ENCODE peak calls at places on chromosomes 6 and 20, in six cellular contexts. One of them, this sample, is unnamed.

GRCh38 chr6:113856011-113856551 is 1.1 kb upstream of the MARCKS start:
- DNase-seq in psoas muscle: no peak
- DNase-seq in stimulated activated CD4-positive, alpha-beta T cell treated with anti-CD3 and anti-CD28 coated beads, TNF-alpha, amount 100 ng/mL, for 1 hour: no peak
- DNase-seq in T-helper 1 cell: no peak
- DNase-seq in COR-L47: peak
- DNase-seq in endothelial cell: peak
- DNase-seq in this sample: peak

GRCh38 chr6:37800904-37801669 is 18.4 kb upstream of the ZFAND3 start:
- DNase-seq in T-helper 1 cell: no peak
- DNase-seq in COR-L47: no peak
- DNase-seq in endothelial cell: no peak
- DNase-seq in psoas muscle: no peak
- DNase-seq in stimulated activated CD4-positive, alpha-beta T cell treated with anti-CD3 and anti-CD28 coated beads, TNF-alpha, amount 100 ng/mL, for 1 hour: no peak
- DNase-seq in this sample: no peak

GRCh38 chr6:41967312-41968287 is 26.0 kb upstream of the CCND3 start:
- DNase-seq in COR-L47: no peak
- DNase-seq in endothelial cell: no peak
- DNase-seq in psoas muscle: no peak
- DNase-seq in stimulated activated CD4-positive, alpha-beta T cell treated with anti-CD3 and anti-CD28 coated beads, TNF-alpha, amount 100 ng/mL, for 1 hour: no peak
- DNase-seq in T-helper 1 cell: no peak
- DNase-seq in this sample: no peak

GRCh38 chr6:26270121-26270861 is 94.7 kb upstream of the BTN3A2 start:
- DNase-seq in endothelial cell: no peak
- DNase-seq in COR-L47: peak
- DNase-seq in stimulated activated CD4-positive, alpha-beta T cell treated with anti-CD3 and anti-CD28 coated beads, TNF-alpha, amount 100 ng/mL, for 1 hour: no peak
- DNase-seq in psoas muscle: no peak
- DNase-seq in T-helper 1 cell: no peak
- DNase-seq in this sample: no peak

GRCh38 chr6:84687487-84687886 is 76.9 kb downstream of the TBX18 start:
- DNase-seq in stimulated activated CD4-positive, alpha-beta T cell treated with anti-CD3 and anti-CD28 coated beads, TNF-alpha, amount 100 ng/mL, for 1 hour: no peak
- DNase-seq in T-helper 1 cell: no peak
- DNase-seq in COR-L47: no peak
- DNase-seq in endothelial cell: no peak
- DNase-seq in psoas muscle: no peak
- DNase-seq in this sample: no peak

GRCh38 chr6:150723857-150724256 is 124.2 kb downstream of the PLEKHG1 start:
- DNase-seq in T-helper 1 cell: no peak
- DNase-seq in psoas muscle: no peak
- DNase-seq in endothelial cell: no peak
- DNase-seq in stimulated activated CD4-positive, alpha-beta T cell treated with anti-CD3 and anti-CD28 coated beads, TNF-alpha, amount 100 ng/mL, for 1 hour: no peak
- DNase-seq in COR-L47: no peak
- DNase-seq in this sample: no peak

GRCh38 chr6:37840940-37841300 is 21.4 kb downstream of the ZFAND3 start:
- DNase-seq in T-helper 1 cell: no peak
- DNase-seq in psoas muscle: no peak
- DNase-seq in COR-L47: no peak
- DNase-seq in stimulated activated CD4-positive, alpha-beta T cell treated with anti-CD3 and anti-CD28 coated beads, TNF-alpha, amount 100 ng/mL, for 1 hour: no peak
- DNase-seq in endothelial cell: no peak
- DNase-seq in this sample: peak

GRCh38 chr6:106159531-106159940 is 73.4 kb downstream of the PRDM1 start:
- DNase-seq in T-helper 1 cell: no peak
- DNase-seq in psoas muscle: no peak
- DNase-seq in COR-L47: no peak
- DNase-seq in endothelial cell: no peak
- DNase-seq in stimulated activated CD4-positive, alpha-beta T cell treated with anti-CD3 and anti-CD28 coated beads, TNF-alpha, amount 100 ng/mL, for 1 hour: no peak
- DNase-seq in this sample: no peak

GRCh38 chr20:6533321-6533720 is 234.2 kb upstream of the BMP2 start:
- DNase-seq in COR-L47: peak
- DNase-seq in T-helper 1 cell: no peak
- DNase-seq in stimulated activated CD4-positive, alpha-beta T cell treated with anti-CD3 and anti-CD28 coated beads, TNF-alpha, amount 100 ng/mL, for 1 hour: no peak
- DNase-seq in psoas muscle: no peak
- DNase-seq in endothelial cell: no peak
- DNase-seq in this sample: no peak

GRCh38 chr6:8557019-8557748 is 121.8 kb upstream of the SLC35B3 start:
- DNase-seq in stimulated activated CD4-positive, alpha-beta T cell treated with anti-CD3 and anti-CD28 coated beads, TNF-alpha, amount 100 ng/mL, for 1 hour: no peak
- DNase-seq in T-helper 1 cell: no peak
- DNase-seq in psoas muscle: no peak
- DNase-seq in COR-L47: no peak
- DNase-seq in endothelial cell: no peak
- DNase-seq in this sample: no peak

GRCh38 chr6:169172946-169173345 is 80.7 kb downstream of the THBS2 start:
- DNase-seq in T-helper 1 cell: no peak
- DNase-seq in stimulated activated CD4-positive, alpha-beta T cell treated with anti-CD3 and anti-CD28 coated beads, TNF-alpha, amount 100 ng/mL, for 1 hour: no peak
- DNase-seq in COR-L47: no peak
- DNase-seq in endothelial cell: no peak
- DNase-seq in psoas muscle: no peak
- DNase-seq in this sample: no peak

This sample was measured in GM10248.